ENCODE peak calls at places on chromosomes 12 and 14, in four cellular contexts. J is caudate nucleus, X is anterior cingulate cortex, K is Ammon's horn. Q is an unnamed sample.

GRCh38 chr14:44369401-44370123 is 137.5 kb downstream of the FSCB start:
- DNase-seq in J (no peak), X (no peak), K (no peak), Q (no peak)

GRCh38 chr12:81627336-81628189 is 131.6 kb downstream of the PPFIA2 start:
- DNase-seq in J (no peak), X (no peak), K (peak), Q (no peak)

GRCh38 chr12:109770104-109770860 is 56.7 kb downstream of the FAM222A start:
- DNase-seq in J (peak), X (peak), K (peak), Q (no peak)

GRCh38 chr12:114976959-114977358 is 293.0 kb upstream of the TBX3 start:
- DNase-seq in J (no peak), X (no peak), K (no peak), Q (no peak)

GRCh38 chr14:104385189-104386135 is 194.1 kb upstream of the C14orf180 start:
- DNase-seq in J (no peak), X (no peak), K (no peak), Q (no peak)

GRCh38 chr12:91017043-91017442 is 12.3 kb upstream of the EPYC start:
- DNase-seq in J (no peak), X (no peak), K (no peak), Q (no peak)

GRCh38 chr12:122835693-122836026 is 403 bp downstream of the HIP1R start:
- DNase-seq in J (no peak), X (no peak), K (no peak), Q (peak)

GRCh38 chr14:101183376-101184103 is 280.0 kb upstream of the RTL1 start:
- DNase-seq in J (no peak), X (no peak), K (no peak), Q (peak)

GRCh38 chr12:58654021-58654420 is 266.3 kb downstream of the LRIG3 start:
- DNase-seq in J (no peak), X (no peak), K (no peak), Q (no peak)

GRCh38 chr14:90536511-90537191 is 139.8 kb downstream of the CALM1 start:
- DNase-seq in J (no peak), X (no peak), K (no peak), Q (no peak)

GRCh38 chr12:85632390-85632789 is 203.8 kb downstream of the RASSF9 start:
- DNase-seq in J (no peak), X (no peak), K (no peak), Q (no peak)

GRCh38 chr12:57904848-57905811 is 36.2 kb upstream of the ATP23 start:
- DNase-seq in J (peak), X (peak), K (peak), Q (peak)

GRCh38 chr12:130204441-130204840 is 42.2 kb downstream of the FZD10 start:
- DNase-seq in J (no peak), X (no peak), K (no peak), Q (no peak)

GRCh38 chr14:29459967-29460366 is 467.7 kb downstream of the PRKD1 start:
- DNase-seq in J (no peak), X (no peak), K (no peak), Q (no peak)

GRCh38 chr12:22526836-22527235 is 17.5 kb downstream of the C2CD5 start:
- DNase-seq in J (no peak), X (no peak), K (no peak), Q (no peak)

GRCh38 chr14:34055545-34055944 is 104.7 kb upstream of the EGLN3 start:
- DNase-seq in J (no peak), X (no peak), K (no peak), Q (no peak)

GRCh38 chr14:71959055-71959454 is 26.8 kb downstream of the RGS6 start:
- DNase-seq in J (no peak), X (no peak), K (no peak), Q (no peak)

GRCh38 chr14:104290058-104290667 is 151.8 kb downstream of the KIF26A start:
- DNase-seq in J (no peak), X (no peak), K (no peak), Q (no peak)

GRCh38 chr14:65336191-65336591 is 76.3 kb upstream of the FUT8 start:
- DNase-seq in J (no peak), X (no peak), K (no peak), Q (no peak)

GRCh38 chr12:121245951-121246350 is 36.0 kb downstream of the P2RX4 start:
- DNase-seq in J (peak), X (no peak), K (no peak), Q (no peak)

GRCh38 chr12:14514946-14515345 is 52.7 kb downstream of the PLBD1 start:
- DNase-seq in J (no peak), X (no peak), K (no peak), Q (no peak)

GRCh38 chr12:44961887-44962286 is 85.8 kb upstream of the NELL2 start:
- DNase-seq in J (no peak), X (no peak), K (no peak), Q (no peak)

GRCh38 chr12:58388261-58388660 is 446.9 kb downstream of the ATP23 start:
- DNase-seq in J (no peak), X (no peak), K (no peak), Q (no peak)

GRCh38 chr12:26043139-26044006 is 81.5 kb downstream of the BHLHE41 start:
- DNase-seq in J (no peak), X (no peak), K (peak), Q (no peak)

GRCh38 chr14:22200977-22201605 is 387.9 kb downstream of the DAD1 start:
- DNase-seq in J (no peak), X (no peak), K (peak), Q (peak)